ENCODE peak calls at places on chromosomes 12 and 14, in seven cellular contexts. W, P, B, I, Z, U and N are unnamed samples.

GRCh38 chr12:29066061-29066588 is 83.0 kb upstream of the FAR2 start:
- DNase-seq in W (no peak), P (peak; percentile 63), B (peak; percentile 50), I (no peak), Z (peak; percentile 79), U (no peak), N (no peak)

GRCh38 chr12:121036810-121037326 is 2.2 kb downstream of the OASL start:
- DNase-seq in W (peak; percentile 29), P (peak; percentile 66), B (no peak), I (no peak), Z (peak; percentile 77), U (no peak), N (peak; percentile 48)

GRCh38 chr12:119894916-119895315 is 17.8 kb upstream of the CIT start:
- DNase-seq in W (no peak), P (no peak), B (no peak), I (no peak), Z (no peak), U (no peak), N (no peak)

GRCh38 chr12:101768781-101769180 is 29.5 kb upstream of the SYCP3 start:
- DNase-seq in W (no peak), P (no peak), B (no peak), I (no peak), Z (no peak), U (no peak), N (no peak)

GRCh38 chr14:77238996-77239395 is 32.0 kb downstream of the NGB start:
- DNase-seq in W (no peak), P (no peak), B (no peak), I (no peak), Z (no peak), U (no peak), N (no peak)

GRCh38 chr12:62730649-62731377 is 204.1 kb downstream of the PPM1H start:
- DNase-seq in W (no peak), P (peak; percentile 56), B (peak; percentile 72), I (no peak), Z (peak; percentile 92), U (peak; percentile 79), N (no peak)

GRCh38 chr14:104142136-104143041 is 4.0 kb downstream of the KIF26A start:
- DNase-seq in W (no peak), P (no peak), B (no peak), I (peak; percentile 36), Z (no peak), U (no peak), N (peak; percentile 1)

GRCh38 chr14:34699873-34700621 is 14.3 kb downstream of the CFL2 start:
- DNase-seq in W (peak; percentile 81), P (peak; percentile 97), B (no peak), I (no peak), Z (peak; percentile 92), U (peak; percentile 90), N (no peak)

GRCh38 chr12:6386522-6386921 is 2.6 kb downstream of the LTBR start:
- DNase-seq in W (no peak), P (no peak), B (no peak), I (no peak), Z (no peak), U (no peak), N (no peak)

GRCh38 chr14:61567838-61568571 is 127.3 kb upstream of the HIF1A start:
- DNase-seq in W (no peak), P (no peak), B (peak; percentile 62), I (no peak), Z (no peak), U (no peak), N (no peak)

GRCh38 chr14:22556021-22556989 is 32.7 kb downstream of the DAD1 start:
- DNase-seq in W (peak; percentile 46), P (peak; percentile 91), B (peak; percentile 87), I (peak; percentile 93), Z (peak; percentile 94), U (no peak), N (peak; percentile 95)

GRCh38 chr14:68687746-68688145 is 105.1 kb downstream of the ZFP36L1 start:
- DNase-seq in W (no peak), P (peak; percentile 96), B (no peak), I (no peak), Z (peak; percentile 98), U (peak; percentile 80), N (no peak)

GRCh38 chr12:82862876-82863649 is 176.4 kb downstream of the TMTC2 start:
- DNase-seq in W (no peak), P (no peak), B (no peak), I (no peak), Z (no peak), U (no peak), N (no peak)